ENCODE peak calls at places on chromosomes 5 and 9, in five cellular contexts. P is neural crest cell; V is fibroblast of lung; N is HFFc6; K is CD4-positive, alpha-beta T cell. M is an unnamed sample.

GRCh38 chr9:136044207-136044970 is 50.7 kb downstream of the NACC2 start:
- DNase-seq in P (no peak), V (no peak), K (no peak), N (no peak), M (no peak)

GRCh38 chr5:138303365-138303764 is 28.2 kb downstream of the CDC25C start:
- DNase-seq in V (peak; percentile 43), P (no peak), K (no peak), N (peak; percentile 12), M (peak; percentile 56)

GRCh38 chr5:173557123-173557903 is 59.1 kb downstream of the BOD1 start:
- DNase-seq in K (no peak), N (no peak), V (no peak), P (no peak), M (peak; percentile 23)

GRCh38 chr5:158414780-158415179 is 555.8 kb upstream of the CLINT1 start:
- DNase-seq in V (peak; percentile 93), N (peak; percentile 40), K (no peak), P (no peak), M (peak; percentile 60)

GRCh38 chr5:127070243-127070642 is 3.1 kb downstream of the C5orf63 start:
- DNase-seq in P (no peak), N (no peak), K (no peak), V (no peak), M (no peak)

GRCh38 chr5:118506453-118506852 is 481.9 kb downstream of the DTWD2 start:
- DNase-seq in P (no peak), N (no peak), V (no peak), K (no peak), M (no peak)

GRCh38 chr9:134434896-134435506 is 108.7 kb downstream of the RXRA start:
- DNase-seq in N (peak; percentile 94), V (peak; percentile 96), K (no peak), P (no peak), M (peak; percentile 98)

GRCh38 chr9:133046900-133047295 is 14.9 kb upstream of the CEL start:
- DNase-seq in K (no peak), P (no peak), N (no peak), V (no peak), M (no peak)

GRCh38 chr5:65327582-65327981 is 154.1 kb downstream of the ADAMTS6 start:
- DNase-seq in N (peak; percentile 16), P (no peak), K (no peak), V (peak; percentile 89), M (peak; percentile 86)

GRCh38 chr9:77789891-77790290 is 141.8 kb upstream of the GNA14 start:
- DNase-seq in P (no peak), N (no peak), K (no peak), V (no peak), M (no peak)

GRCh38 chr5:102865171-102865509 is 110.0 kb downstream of the PAM start:
- DNase-seq in V (peak; percentile 44), P (no peak), K (no peak), N (peak; percentile 30), M (no peak)

GRCh38 chr9:86794356-86795046 is 152.8 kb downstream of the GAS1 start:
- DNase-seq in P (no peak), K (no peak), V (peak; percentile 88), N (peak; percentile 40), M (peak; percentile 88)

GRCh38 chr5:91687430-91687829 is 304.3 kb upstream of the ARRDC3 start:
- DNase-seq in V (no peak), P (no peak), K (no peak), N (no peak), M (no peak)

GRCh38 chr9:14415947-14416346 is 102.0 kb upstream of the NFIB start:
- DNase-seq in P (no peak), V (peak; percentile 88), N (peak; percentile 74), K (no peak), M (peak; percentile 80)

GRCh38 chr9:82117528-82117927 is 129.0 kb downstream of the SPATA31D1 start:
- DNase-seq in N (no peak), V (no peak), K (no peak), P (no peak), M (no peak)

GRCh38 chr5:1526151-1526631 is 2.4 kb upstream of the LPCAT1 start:
- DNase-seq in V (no peak), P (no peak), N (no peak), K (no peak), M (no peak)

GRCh38 chr9:108168451-108168850 is 678.9 kb upstream of the KLF4 start:
- DNase-seq in N (peak; percentile 2), K (no peak), P (no peak), V (peak; percentile 95), M (no peak)

GRCh38 chr5:170783498-170784247 is at the start of gene GABRP:
- DNase-seq in V (no peak), P (no peak), K (no peak), N (no peak), M (no peak)

GRCh38 chr9:116951588-116952433 is 264.7 kb downstream of the TRIM32 start:
- DNase-seq in V (peak; percentile 97), P (no peak), K (no peak), N (peak; percentile 85), M (peak; percentile 35)

GRCh38 chr5:119368238-119368630 is 12.4 kb downstream of the TNFAIP8 start:
- DNase-seq in V (no peak), K (peak; percentile 43), P (no peak), N (no peak), M (no peak)

GRCh38 chr5:97004423-97005060 is 68.7 kb downstream of the LNPEP start:
- DNase-seq in K (no peak), V (no peak), P (no peak), N (no peak), M (no peak)

GRCh38 chr5:175344331-175345200 is 99.4 kb downstream of the DRD1 start:
- DNase-seq in P (no peak), K (no peak), N (no peak), V (peak; percentile 89), M (no peak)

GRCh38 chr9:89794918-89795317 is 190.1 kb downstream of the GADD45G start:
- DNase-seq in K (no peak), V (no peak), P (no peak), N (no peak), M (no peak)

GRCh38 chr5:31630931-31631330 is 8.0 kb upstream of the PDZD2 start:
- DNase-seq in P (no peak), N (no peak), V (no peak), K (no peak), M (no peak)

GRCh38 chr5:93789173-93790070 is 48.0 kb upstream of the POU5F2 start:
- DNase-seq in N (peak; percentile 81), K (no peak), P (no peak), V (peak; percentile 85), M (peak; percentile 81)

GRCh38 chr5:5699062-5699461 is 276.6 kb downstream of the ICE1 start:
- DNase-seq in N (no peak), P (no peak), K (no peak), V (no peak), M (no peak)
- TF ChIP-seq CTCF in N (no peak), P (peak; percentile 23), K (no peak), V (no peak), M (no peak)

GRCh38 chr5:82470185-82470584 is 192.0 kb upstream of the RPS23 start:
- DNase-seq in P (no peak), K (no peak), V (peak; percentile 17), N (no peak), M (peak; percentile 19)

DNA sequence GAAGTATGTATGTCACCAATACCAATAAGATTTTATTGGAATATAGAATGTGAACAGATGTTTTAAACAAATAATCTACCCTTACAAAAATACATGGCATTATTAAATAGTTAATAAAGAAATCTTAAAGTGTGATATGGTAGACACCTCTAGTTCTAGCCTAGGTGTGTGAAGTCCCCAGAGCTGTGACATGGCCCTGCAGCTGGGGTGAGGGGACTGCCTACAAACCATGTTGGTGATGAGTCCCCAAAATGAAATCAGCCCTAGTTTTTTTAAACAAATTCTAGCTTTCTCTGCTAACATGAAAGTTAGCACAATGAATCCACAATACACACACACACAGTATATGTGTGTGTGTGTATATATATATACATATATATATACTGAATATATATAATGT is 195.1 kb upstream of the RPS23 start:
- DNase-seq in K (no peak), V (no peak), N (no peak), P (no peak), M (no peak)
- TF ChIP-seq CTCF in K (no peak), V (no peak), N (no peak), P (no peak), M (no peak)

DNA sequence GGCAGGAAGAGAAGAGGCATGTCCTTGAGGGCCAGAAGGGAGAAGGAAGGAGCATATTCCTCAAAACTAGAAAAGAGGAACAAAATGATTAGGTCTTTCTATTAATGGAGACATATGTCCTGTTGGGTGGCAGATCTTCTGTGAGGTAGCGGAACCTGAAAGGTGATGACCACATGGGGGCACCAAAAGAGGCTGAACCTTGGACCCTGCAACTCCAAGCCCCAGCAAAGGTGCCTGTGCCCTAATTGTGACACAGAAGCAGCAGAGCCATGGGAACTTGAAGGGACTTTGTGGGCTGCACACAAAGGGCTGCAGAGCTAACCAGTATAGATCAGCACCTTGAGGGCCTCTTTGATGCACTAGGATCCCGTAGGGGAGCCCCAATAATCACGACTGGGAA is 158.0 kb downstream of the BAAT start:
- DNase-seq in K (no peak), V (no peak), P (no peak), N (no peak), M (no peak)
- TF ChIP-seq CTCF in K (no peak), V (no peak), P (no peak), N (no peak), M (no peak)

DNA sequence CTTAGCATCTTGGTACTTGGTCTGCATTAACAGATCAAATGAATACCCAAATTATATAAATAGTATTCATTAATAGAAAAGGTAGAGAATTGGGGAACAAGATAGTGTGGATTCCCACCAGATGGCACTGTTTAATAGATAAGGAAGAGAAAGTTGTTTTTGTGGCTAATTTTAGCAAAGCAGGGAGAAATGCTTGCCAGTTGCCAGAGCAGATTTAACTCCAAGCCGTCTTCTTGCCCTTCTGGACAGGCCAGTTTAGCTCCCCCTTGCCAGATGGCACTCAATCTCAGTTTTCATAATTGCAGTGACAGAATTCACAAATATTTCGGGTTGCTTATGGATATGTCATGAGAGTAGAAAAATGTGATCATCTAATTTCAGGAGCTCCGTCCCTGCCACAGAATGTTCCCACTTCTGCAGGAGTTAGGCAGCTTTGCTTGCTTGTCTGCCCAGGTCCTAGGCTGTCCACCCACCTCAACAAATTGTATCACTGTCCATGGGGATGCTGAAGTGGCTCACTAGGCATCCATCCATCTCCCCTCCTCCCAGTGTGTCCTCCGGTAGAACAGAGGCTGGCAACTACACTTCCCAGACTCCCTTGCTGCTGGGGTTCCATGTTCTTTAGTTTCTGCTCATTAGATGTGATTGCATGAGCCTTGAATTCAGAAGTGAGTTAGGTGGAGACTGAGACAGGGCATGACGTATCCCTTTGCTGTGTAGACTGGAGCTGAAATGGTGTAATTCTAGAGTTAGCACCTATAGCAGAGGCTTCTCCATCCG is 11.8 kb upstream of the HEXB start:
- DNase-seq in N (peak; percentile 57), V (peak; percentile 43), P (no peak), K (no peak), M (peak; percentile 80)
- TF ChIP-seq CTCF in N (peak; percentile 83), V (peak; percentile 57), P (peak; percentile 63), K (peak; percentile 35), M (peak; percentile 55)